ENCODE peak calls at places on chromosome 9, in eight cellular contexts. One of them, this sample, is unnamed.

GRCh38 chr9:21096172-21096900 is 18.6 kb upstream of the IFNB1 start:
- DNase-seq in COR-L47: no peak
- DNase-seq in amygdala: no peak
- DNase-seq in IMR-90: peak
- DNase-seq in RCC 7860: no peak
- DNase-seq in EL: peak
- DNase-seq in activated CD8-positive, alpha-beta memory T cell treated with anti-CD3 and anti-CD28 coated beads for 24 hours: peak
- DNase-seq in putamen: peak
- DNase-seq in this sample: no peak

GRCh38 chr9:137313956-137314560 is 12.0 kb upstream of the NRARP start:
- DNase-seq in IMR-90: no peak
- DNase-seq in putamen: no peak
- DNase-seq in RCC 7860: no peak
- DNase-seq in EL: no peak
- DNase-seq in activated CD8-positive, alpha-beta memory T cell treated with anti-CD3 and anti-CD28 coated beads for 24 hours: peak
- DNase-seq in COR-L47: no peak
- DNase-seq in amygdala: no peak
- DNase-seq in this sample: peak

GRCh38 chr9:126230692-126231091 is 95.9 kb upstream of the MVB12B start:
- DNase-seq in EL: no peak
- DNase-seq in amygdala: no peak
- DNase-seq in putamen: no peak
- DNase-seq in activated CD8-positive, alpha-beta memory T cell treated with anti-CD3 and anti-CD28 coated beads for 24 hours: no peak
- DNase-seq in RCC 7860: no peak
- DNase-seq in COR-L47: no peak
- DNase-seq in IMR-90: no peak
- DNase-seq in this sample: peak

GRCh38 chr9:121455527-121456239 is 44.0 kb downstream of the GGTA1 start:
- DNase-seq in putamen: no peak
- DNase-seq in amygdala: no peak
- DNase-seq in EL: no peak
- DNase-seq in RCC 7860: no peak
- DNase-seq in activated CD8-positive, alpha-beta memory T cell treated with anti-CD3 and anti-CD28 coated beads for 24 hours: peak
- DNase-seq in IMR-90: no peak
- DNase-seq in COR-L47: no peak
- DNase-seq in this sample: no peak

GRCh38 chr9:4116708-4117460 is 183.0 kb downstream of the GLIS3 start:
- DNase-seq in IMR-90: no peak
- DNase-seq in activated CD8-positive, alpha-beta memory T cell treated with anti-CD3 and anti-CD28 coated beads for 24 hours: no peak
- DNase-seq in putamen: no peak
- DNase-seq in EL: peak
- DNase-seq in RCC 7860: no peak
- DNase-seq in COR-L47: no peak
- DNase-seq in amygdala: no peak
- DNase-seq in this sample: no peak

GRCh38 chr9:116700882-116701836 is 14.1 kb downstream of the TRIM32 start:
- DNase-seq in putamen: no peak
- DNase-seq in activated CD8-positive, alpha-beta memory T cell treated with anti-CD3 and anti-CD28 coated beads for 24 hours: no peak
- DNase-seq in IMR-90: no peak
- DNase-seq in RCC 7860: no peak
- DNase-seq in amygdala: no peak
- DNase-seq in EL: no peak
- DNase-seq in COR-L47: no peak
- DNase-seq in this sample: no peak

GRCh38 chr9:88942411-88942810 is 48.9 kb upstream of the S1PR3 start:
- DNase-seq in COR-L47: no peak
- DNase-seq in RCC 7860: no peak
- DNase-seq in activated CD8-positive, alpha-beta memory T cell treated with anti-CD3 and anti-CD28 coated beads for 24 hours: no peak
- DNase-seq in IMR-90: no peak
- DNase-seq in putamen: no peak
- DNase-seq in amygdala: no peak
- DNase-seq in EL: no peak
- DNase-seq in this sample: no peak

GRCh38 chr9:16484744-16485143 is 385.7 kb downstream of the BNC2 start:
- DNase-seq in RCC 7860: no peak
- DNase-seq in activated CD8-positive, alpha-beta memory T cell treated with anti-CD3 and anti-CD28 coated beads for 24 hours: no peak
- DNase-seq in EL: no peak
- DNase-seq in putamen: no peak
- DNase-seq in COR-L47: no peak
- DNase-seq in amygdala: no peak
- DNase-seq in IMR-90: peak
- DNase-seq in this sample: no peak

GRCh38 chr9:13648676-13649075 is 369.2 kb upstream of the MPDZ start:
- DNase-seq in EL: peak
- DNase-seq in RCC 7860: no peak
- DNase-seq in activated CD8-positive, alpha-beta memory T cell treated with anti-CD3 and anti-CD28 coated beads for 24 hours: no peak
- DNase-seq in COR-L47: no peak
- DNase-seq in putamen: no peak
- DNase-seq in IMR-90: no peak
- DNase-seq in amygdala: no peak
- DNase-seq in this sample: no peak

GRCh38 chr9:4508907-4509589 is 18.8 kb downstream of the SLC1A1 start:
- DNase-seq in amygdala: no peak
- DNase-seq in RCC 7860: peak
- DNase-seq in COR-L47: no peak
- DNase-seq in IMR-90: peak
- DNase-seq in EL: peak
- DNase-seq in activated CD8-positive, alpha-beta memory T cell treated with anti-CD3 and anti-CD28 coated beads for 24 hours: no peak
- DNase-seq in putamen: peak
- DNase-seq in this sample: no peak

GRCh38 chr9:129320575-129321311 is 142.7 kb upstream of the IER5L start:
- DNase-seq in putamen: peak
- DNase-seq in EL: peak
- DNase-seq in COR-L47: no peak
- DNase-seq in RCC 7860: no peak
- DNase-seq in amygdala: no peak
- DNase-seq in IMR-90: peak
- DNase-seq in activated CD8-positive, alpha-beta memory T cell treated with anti-CD3 and anti-CD28 coated beads for 24 hours: peak
- DNase-seq in this sample: peak

GRCh38 chr9:132792547-132792946 is 85.5 kb downstream of the AK8 start:
- DNase-seq in COR-L47: no peak
- DNase-seq in putamen: no peak
- DNase-seq in RCC 7860: no peak
- DNase-seq in activated CD8-positive, alpha-beta memory T cell treated with anti-CD3 and anti-CD28 coated beads for 24 hours: peak
- DNase-seq in EL: no peak
- DNase-seq in IMR-90: no peak
- DNase-seq in amygdala: no peak
- DNase-seq in this sample: peak

GRCh38 chr9:107999011-107999410 is 509.4 kb upstream of the KLF4 start:
- DNase-seq in IMR-90: no peak
- DNase-seq in amygdala: no peak
- DNase-seq in RCC 7860: no peak
- DNase-seq in putamen: no peak
- DNase-seq in COR-L47: no peak
- DNase-seq in EL: no peak
- DNase-seq in activated CD8-positive, alpha-beta memory T cell treated with anti-CD3 and anti-CD28 coated beads for 24 hours: no peak
- DNase-seq in this sample: peak

GRCh38 chr9:88978034-88978433 is 13.2 kb upstream of the S1PR3 start:
- DNase-seq in activated CD8-positive, alpha-beta memory T cell treated with anti-CD3 and anti-CD28 coated beads for 24 hours: peak
- DNase-seq in putamen: no peak
- DNase-seq in amygdala: no peak
- DNase-seq in IMR-90: no peak
- DNase-seq in EL: no peak
- DNase-seq in COR-L47: no peak
- DNase-seq in RCC 7860: no peak
- DNase-seq in this sample: no peak

GRCh38 chr9:110538169-110538568 is 41.4 kb downstream of the SVEP1 start:
- DNase-seq in activated CD8-positive, alpha-beta memory T cell treated with anti-CD3 and anti-CD28 coated beads for 24 hours: no peak
- DNase-seq in RCC 7860: no peak
- DNase-seq in EL: peak
- DNase-seq in amygdala: no peak
- DNase-seq in putamen: no peak
- DNase-seq in COR-L47: no peak
- DNase-seq in IMR-90: peak
- DNase-seq in this sample: no peak

GRCh38 chr9:36868591-36869282 is 165.3 kb downstream of the PAX5 start:
- DNase-seq in IMR-90: no peak
- DNase-seq in EL: no peak
- DNase-seq in RCC 7860: no peak
- DNase-seq in putamen: no peak
- DNase-seq in COR-L47: no peak
- DNase-seq in activated CD8-positive, alpha-beta memory T cell treated with anti-CD3 and anti-CD28 coated beads for 24 hours: no peak
- DNase-seq in amygdala: no peak
- DNase-seq in this sample: no peak

GRCh38 chr9:121362813-121363585 is 7.1 kb downstream of the STOM start:
- DNase-seq in putamen: no peak
- DNase-seq in RCC 7860: peak
- DNase-seq in amygdala: no peak
- DNase-seq in activated CD8-positive, alpha-beta memory T cell treated with anti-CD3 and anti-CD28 coated beads for 24 hours: no peak
- DNase-seq in IMR-90: peak
- DNase-seq in EL: peak
- DNase-seq in COR-L47: no peak
- DNase-seq in this sample: no peak

GRCh38 chr9:89374176-89374575 is 55.9 kb downstream of the SECISBP2 start:
- DNase-seq in COR-L47: no peak
- DNase-seq in RCC 7860: peak
- DNase-seq in IMR-90: peak
- DNase-seq in amygdala: no peak
- DNase-seq in EL: peak
- DNase-seq in putamen: no peak
- DNase-seq in activated CD8-positive, alpha-beta memory T cell treated with anti-CD3 and anti-CD28 coated beads for 24 hours: no peak
- DNase-seq in this sample: no peak

GRCh38 chr9:96383165-96383939 is at the start of gene SLC35D2:
- DNase-seq in activated CD8-positive, alpha-beta memory T cell treated with anti-CD3 and anti-CD28 coated beads for 24 hours: peak
- DNase-seq in IMR-90: peak
- DNase-seq in putamen: peak
- DNase-seq in amygdala: no peak
- DNase-seq in COR-L47: no peak
- DNase-seq in EL: peak
- DNase-seq in RCC 7860: peak
- DNase-seq in this sample: peak

GRCh38 chr9:26392639-26393038 is 500.0 kb downstream of the CAAP1 start:
- DNase-seq in activated CD8-positive, alpha-beta memory T cell treated with anti-CD3 and anti-CD28 coated beads for 24 hours: no peak
- DNase-seq in IMR-90: no peak
- DNase-seq in EL: no peak
- DNase-seq in putamen: no peak
- DNase-seq in amygdala: no peak
- DNase-seq in RCC 7860: no peak
- DNase-seq in COR-L47: no peak
- DNase-seq in this sample: no peak